ENCODE peak calls at places on chromosome 17, in four cellular contexts. M is HepG2, J is K562, E is GM23338. O is an unnamed sample.
A peak's percentile ranks its signal among the peaks of the same experiment; 100 is the strongest.

GRCh38 chr17:57871155-57871554 is 21.3 kb upstream of the MRPS23 start:
- DNase-seq in M (no peak), J (no peak), E (no peak), O (no peak)

GRCh38 chr17:5446786-5447185 is 7.8 kb upstream of the C1QBP start:
- DNase-seq in M (no peak), J (no peak), E (no peak), O (no peak)

GRCh38 chr17:30554839-30555751 is 77.9 kb downstream of the GOSR1 start:
- DNase-seq in M (peak; percentile 30), J (peak; percentile 46), E (peak; percentile 74), O (peak; percentile 45)

GRCh38 chr17:80107231-80108021 is 6.0 kb downstream of the GAA start:
- DNase-seq in M (no peak), J (no peak), E (no peak), O (no peak)

GRCh38 chr17:82468692-82469091 is 10.2 kb downstream of the NARF start:
- DNase-seq in M (no peak), J (no peak), E (no peak), O (no peak)

GRCh38 chr17:76868669-76869208 is 535 bp downstream of the MGAT5B start:
- DNase-seq in M (no peak), J (no peak), E (peak; percentile 50), O (no peak)

GRCh38 chr17:62617894-62618472 is 9.5 kb upstream of the MRC2 start:
- DNase-seq in M (peak; percentile 73), J (no peak), E (no peak), O (no peak)

GRCh38 chr17:29549169-29549935 is 17.5 kb downstream of the ABHD15 start:
- DNase-seq in M (no peak), J (no peak), E (no peak), O (no peak)

GRCh38 chr17:66087073-66087472 is 104.9 kb downstream of the CEP112 start:
- DNase-seq in M (no peak), J (no peak), E (no peak), O (no peak)

GRCh38 chr17:50817142-50817751 is 18.1 kb upstream of the WFIKKN2 start:
- DNase-seq in M (no peak), J (peak; percentile 71), E (peak; percentile 71), O (no peak)

GRCh38 chr17:9715503-9716016 is 70.2 kb downstream of the USP43 start:
- DNase-seq in M (no peak), J (no peak), E (no peak), O (no peak)

GRCh38 chr17:39666601-39667261 is 1.5 kb upstream of the PNMT start:
- DNase-seq in M (no peak), J (peak; percentile 70), E (no peak), O (no peak)

GRCh38 chr17:74606050-74606449 is 14.0 kb upstream of the CD300LD start:
- DNase-seq in M (no peak), J (no peak), E (no peak), O (no peak)

GRCh38 chr17:48181653-48182052 is 74.1 kb downstream of the SNX11 start:
- DNase-seq in M (no peak), J (peak; percentile 47), E (peak; percentile 78), O (no peak)

GRCh38 chr17:65515512-65515911 is 45.9 kb downstream of the AXIN2 start:
- DNase-seq in M (no peak), J (no peak), E (no peak), O (no peak)

GRCh38 chr17:81665205-81666091 is 957 bp downstream of the OXLD1 start:
- DNase-seq in M (peak; percentile 47), J (peak; percentile 68), E (peak; percentile 40), O (peak; percentile 62)

GRCh38 chr17:39212841-39213480 is 12.8 kb downstream of the STAC2 start:
- DNase-seq in M (no peak), J (no peak), E (no peak), O (no peak)

GRCh38 chr17:67467500-67468481 is 90.7 kb downstream of the PITPNC1 start:
- DNase-seq in M (no peak), J (no peak), E (no peak), O (no peak)

GRCh38 chr17:57027852-57028251 is 49.9 kb downstream of the SCPEP1 start:
- DNase-seq in M (no peak), J (no peak), E (no peak), O (no peak)

GRCh38 chr17:4116516-4116915 is 26.3 kb downstream of the ZZEF1 start:
- DNase-seq in M (no peak), J (no peak), E (peak; percentile 60), O (no peak)

GRCh38 chr17:17494499-17495447 is 1.4 kb downstream of the RASD1 start:
- DNase-seq in M (no peak), J (no peak), E (peak; percentile 83), O (no peak)

GRCh38 chr17:47700471-47701449 is 6.8 kb downstream of the TBKBP1 start:
- DNase-seq in M (no peak), J (no peak), E (no peak), O (no peak)

GRCh38 chr17:6654816-6655731 is 3.5 kb downstream of the C17orf100 start:
- DNase-seq in M (no peak), J (no peak), E (peak; percentile 93), O (no peak)

GRCh38 chr17:19247423-19247822 is 10.3 kb downstream of the EPN2 start:
- DNase-seq in M (no peak), J (no peak), E (no peak), O (no peak)

GRCh38 chr17:83124871-83125514 is 45.6 kb downstream of the METRNL start:
- DNase-seq in M (no peak), J (no peak), E (no peak), O (peak; percentile 59)

GRCh38 chr17:65290616-65291015 is 153.4 kb downstream of the RGS9 start:
- DNase-seq in M (no peak), J (no peak), E (no peak), O (no peak)

GRCh38 chr17:80981062-80981902 is 10.4 kb upstream of the CHMP6 start:
- DNase-seq in M (no peak), J (no peak), E (peak; percentile 68), O (no peak)

GRCh38 chr17:38867179-38867994 is 2.5 kb upstream of the LASP1 start:
- DNase-seq in M (peak; percentile 77), J (peak; percentile 87), E (peak; percentile 79), O (peak; percentile 64)

GRCh38 chr17:11391134-11391533 is 150.1 kb downstream of the SHISA6 start:
- DNase-seq in M (peak; percentile 3), J (no peak), E (peak; percentile 0), O (no peak)

GRCh38 chr17:65061621-65062020 is 5.1 kb upstream of the GNA13 start:
- DNase-seq in M (no peak), J (no peak), E (peak; percentile 54), O (no peak)

GRCh38 chr17:78952706-78953105 is 27.0 kb downstream of the LGALS3BP start:
- DNase-seq in M (no peak), J (no peak), E (no peak), O (no peak)
- TF ChIP-seq REST in M (no peak), J (no peak), E (no peak), O (no peak)

GRCh38 chr17:15456972-15457722 is 10.3 kb downstream of the CDRT4 start:
- DNase-seq in M (peak; percentile 61), J (no peak), E (no peak), O (no peak)
- H3K4me3 ChIP-seq in M (no peak overlapping the region), J (no peak overlapping the region), E (no peak overlapping the region), O (no peak overlapping the region)

DNA sequence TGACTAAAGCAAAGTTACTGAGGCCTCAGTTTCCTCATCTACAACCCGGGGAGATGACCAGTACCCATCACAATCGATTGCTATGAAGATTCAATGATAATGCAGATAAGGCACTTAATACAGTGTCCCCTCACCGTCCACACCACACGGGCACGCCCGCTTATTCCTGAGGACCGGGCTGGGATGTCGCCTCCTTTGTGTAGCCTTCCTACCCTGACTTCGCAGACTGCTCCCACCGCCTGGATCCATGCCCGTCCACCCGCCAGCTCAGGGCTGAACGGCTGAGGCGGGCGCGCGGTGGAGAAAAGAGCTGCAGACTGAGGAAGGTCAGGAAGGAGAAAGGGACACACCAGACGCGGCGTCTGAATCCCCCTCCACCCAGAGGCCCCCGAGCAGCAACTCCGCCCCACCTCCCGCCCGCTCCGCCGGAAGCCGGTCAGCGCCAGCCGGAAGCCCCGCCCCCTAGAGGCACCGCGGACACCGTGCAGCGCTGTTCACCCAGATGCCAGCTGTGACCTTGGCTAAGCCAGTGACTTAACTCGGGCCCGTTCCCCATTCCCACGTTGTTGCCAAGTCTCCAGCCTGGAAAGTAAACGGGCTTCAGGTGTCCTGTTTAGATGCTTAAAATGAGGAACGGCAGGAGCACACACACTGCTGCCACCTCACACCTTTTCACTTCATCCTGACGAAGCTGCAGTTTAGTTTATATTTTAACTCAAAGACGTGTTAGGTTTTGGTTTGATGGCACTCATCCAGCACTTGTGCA is at the start of gene KRABD2:
- DNase-seq in M (peak; percentile 87), J (peak; percentile 80), E (peak; percentile 97), O (peak; percentile 79)
- TF ChIP-seq REST in M (no peak), J (peak; percentile 43), E (no peak), O (no peak)

GRCh38 chr17:32488177-32488542 is 1.4 kb downstream of the CDK5R1 start:
- DNase-seq in M (no peak), J (no peak), E (no peak), O (no peak)

GRCh38 chr17:32489320-32490100 is 2.7 kb downstream of the CDK5R1 start:
- DNase-seq in M (no peak), J (no peak), E (no peak), O (no peak)

GRCh38 chr17:32491371-32492280 is 4.8 kb downstream of the CDK5R1 start:
- DNase-seq in M (no peak), J (peak; percentile 52), E (no peak), O (no peak)

GRCh38 chr17:32488604-32489180 is 1.9 kb downstream of the CDK5R1 start:
- DNase-seq in M (no peak), J (no peak), E (no peak), O (no peak)

DNA sequence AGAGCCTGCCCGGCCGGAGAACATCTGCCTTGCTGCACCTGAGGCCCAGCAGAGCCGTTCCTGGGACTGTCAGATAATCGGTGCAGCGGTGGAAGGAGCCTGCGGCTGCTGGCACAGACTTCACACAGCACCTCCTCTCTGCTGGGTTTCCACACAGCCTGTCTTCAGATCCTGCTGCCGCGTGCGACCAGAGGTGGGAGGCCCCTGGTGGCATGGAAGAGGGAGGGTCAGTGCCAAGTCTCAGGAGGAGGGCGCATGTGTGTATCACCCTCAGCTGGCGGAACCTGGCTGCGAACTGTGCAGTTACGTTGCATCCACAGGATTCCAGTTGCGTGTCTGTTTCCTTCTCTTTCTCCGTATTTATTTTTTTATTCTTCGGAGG is 3.3 kb downstream of the CDK5R1 start:
- DNase-seq in M (no peak), J (no peak), E (peak; percentile 40), O (no peak)
- H3K4me3 ChIP-seq in M (no peak overlapping the region), J (no peak overlapping the region), E (no peak overlapping the region), O (no peak overlapping the region)

GRCh38 chr17:2094891-2095535 is 40.1 kb downstream of the HIC1 start:
- DNase-seq in M (peak; percentile 92), J (no peak), E (peak; percentile 53), O (no peak)
- TF ChIP-seq REST in M (no peak), J (no peak), E (no peak), O (no peak)

GRCh38 chr17:43543771-43544575 is 2.2 kb downstream of the ETV4 start:
- DNase-seq in M (peak; percentile 47), J (peak; percentile 46), E (peak; percentile 73), O (peak; percentile 17)
- H3K4me3 ChIP-seq in M (peak overlapping the region; percentile 89), J (peak overlapping the region; percentile 73), E (peak overlapping the region; percentile 74), O (no peak overlapping the region)